ENCODE peak calls at places on chromosomes 1 and 21, in ten cellular contexts. One of them, this sample, is unnamed.

GRCh38 chr1:207841907-207842306 is 69.0 kb downstream of the CD34 start:
- DNase-seq in CD4-positive, alpha-beta T cell: no peak
- DNase-seq in body of pancreas: no peak
- DNase-seq in tibial nerve: no peak
- DNase-seq in fibroblast of lung: no peak
- DNase-seq in heart left ventricle: no peak
- DNase-seq in heart right ventricle: no peak
- DNase-seq in brain microvascular endothelial cell: no peak
- DNase-seq in tibial artery: no peak
- DNase-seq in upper lobe of right lung: no peak
- DNase-seq in this sample: no peak

GRCh38 chr21:27034796-27035195 is 67.9 kb upstream of the ADAMTS5 start:
- DNase-seq in tibial nerve: no peak
- DNase-seq in CD4-positive, alpha-beta T cell: no peak
- DNase-seq in tibial artery: no peak
- DNase-seq in heart right ventricle: no peak
- DNase-seq in fibroblast of lung: no peak
- DNase-seq in heart left ventricle: no peak
- DNase-seq in body of pancreas: no peak
- DNase-seq in brain microvascular endothelial cell: no peak
- DNase-seq in upper lobe of right lung: no peak
- DNase-seq in this sample: no peak

GRCh38 chr1:15154480-15155036 is 1.0 kb downstream of the TMEM51 start:
- DNase-seq in heart right ventricle: no peak
- DNase-seq in fibroblast of lung: no peak
- DNase-seq in CD4-positive, alpha-beta T cell: no peak
- DNase-seq in tibial artery: peak; percentile 66
- DNase-seq in body of pancreas: peak; percentile 61
- DNase-seq in upper lobe of right lung: peak; percentile 71
- DNase-seq in tibial nerve: no peak
- DNase-seq in brain microvascular endothelial cell: peak; percentile 22
- DNase-seq in heart left ventricle: peak; percentile 27
- DNase-seq in this sample: peak; percentile 54

GRCh38 chr1:225412301-225412700 is 15.5 kb downstream of the LBR start:
- DNase-seq in tibial artery: no peak
- DNase-seq in heart right ventricle: no peak
- DNase-seq in tibial nerve: no peak
- DNase-seq in upper lobe of right lung: no peak
- DNase-seq in heart left ventricle: no peak
- DNase-seq in brain microvascular endothelial cell: no peak
- DNase-seq in fibroblast of lung: no peak
- DNase-seq in CD4-positive, alpha-beta T cell: no peak
- DNase-seq in body of pancreas: no peak
- DNase-seq in this sample: no peak

GRCh38 chr21:41598561-41599511 is 90.9 kb upstream of the TMPRSS2 start:
- DNase-seq in CD4-positive, alpha-beta T cell: no peak
- DNase-seq in tibial artery: peak; percentile 55
- DNase-seq in tibial nerve: no peak
- DNase-seq in heart left ventricle: no peak
- DNase-seq in fibroblast of lung: no peak
- DNase-seq in body of pancreas: no peak
- DNase-seq in brain microvascular endothelial cell: no peak
- DNase-seq in heart right ventricle: no peak
- DNase-seq in upper lobe of right lung: peak; percentile 80
- DNase-seq in this sample: no peak

GRCh38 chr1:208101661-208102431 is 142.3 kb downstream of the PLXNA2 start:
- DNase-seq in fibroblast of lung: peak; percentile 64
- DNase-seq in heart left ventricle: peak; percentile 47
- DNase-seq in body of pancreas: no peak
- DNase-seq in upper lobe of right lung: no peak
- DNase-seq in tibial nerve: peak; percentile 33
- DNase-seq in brain microvascular endothelial cell: no peak
- DNase-seq in CD4-positive, alpha-beta T cell: no peak
- DNase-seq in tibial artery: no peak
- DNase-seq in heart right ventricle: no peak
- DNase-seq in this sample: no peak

GRCh38 chr21:44708213-44708865 is 3.0 kb downstream of the TSPEAR start:
- DNase-seq in heart left ventricle: no peak
- DNase-seq in fibroblast of lung: no peak
- DNase-seq in tibial artery: peak; percentile 28
- DNase-seq in heart right ventricle: no peak
- DNase-seq in upper lobe of right lung: no peak
- DNase-seq in CD4-positive, alpha-beta T cell: no peak
- DNase-seq in body of pancreas: no peak
- DNase-seq in brain microvascular endothelial cell: no peak
- DNase-seq in tibial nerve: no peak
- DNase-seq in this sample: no peak

GRCh38 chr1:203676455-203676854 is 49.8 kb downstream of the ATP2B4 start:
- DNase-seq in fibroblast of lung: no peak
- DNase-seq in heart right ventricle: no peak
- DNase-seq in heart left ventricle: no peak
- DNase-seq in upper lobe of right lung: no peak
- DNase-seq in body of pancreas: no peak
- DNase-seq in tibial artery: no peak
- DNase-seq in tibial nerve: no peak
- DNase-seq in brain microvascular endothelial cell: no peak
- DNase-seq in CD4-positive, alpha-beta T cell: no peak
- DNase-seq in this sample: no peak

GRCh38 chr1:150484861-150485260 is 2.4 kb upstream of the TARS2 start:
- DNase-seq in upper lobe of right lung: no peak
- DNase-seq in body of pancreas: no peak
- DNase-seq in brain microvascular endothelial cell: no peak
- DNase-seq in heart right ventricle: no peak
- DNase-seq in CD4-positive, alpha-beta T cell: no peak
- DNase-seq in tibial artery: no peak
- DNase-seq in fibroblast of lung: no peak
- DNase-seq in heart left ventricle: no peak
- DNase-seq in tibial nerve: no peak
- DNase-seq in this sample: no peak

GRCh38 chr1:231971397-231972233 is 345.0 kb downstream of the DISC1 start:
- DNase-seq in body of pancreas: no peak
- DNase-seq in CD4-positive, alpha-beta T cell: no peak
- DNase-seq in tibial artery: no peak
- DNase-seq in fibroblast of lung: peak; percentile 43
- DNase-seq in upper lobe of right lung: no peak
- DNase-seq in tibial nerve: no peak
- DNase-seq in heart left ventricle: peak; percentile 15
- DNase-seq in heart right ventricle: peak; percentile 13
- DNase-seq in brain microvascular endothelial cell: peak; percentile 85
- DNase-seq in this sample: peak; percentile 52

GRCh38 chr1:212858461-212859265 is 588 bp downstream of the FLVCR1 start:
- DNase-seq in tibial artery: no peak
- DNase-seq in fibroblast of lung: peak; percentile 34
- DNase-seq in heart left ventricle: peak; percentile 8
- DNase-seq in heart right ventricle: peak; percentile 6
- DNase-seq in body of pancreas: peak; percentile 20
- DNase-seq in tibial nerve: peak; percentile 17
- DNase-seq in brain microvascular endothelial cell: peak; percentile 28
- DNase-seq in CD4-positive, alpha-beta T cell: peak; percentile 3
- DNase-seq in upper lobe of right lung: peak; percentile 73
- DNase-seq in this sample: peak; percentile 40

GRCh38 chr21:43312751-43313169 is 114.2 kb downstream of the SIK1 start:
- DNase-seq in upper lobe of right lung: no peak
- DNase-seq in fibroblast of lung: no peak
- DNase-seq in body of pancreas: no peak
- DNase-seq in tibial artery: no peak
- DNase-seq in heart right ventricle: no peak
- DNase-seq in CD4-positive, alpha-beta T cell: no peak
- DNase-seq in brain microvascular endothelial cell: no peak
- DNase-seq in tibial nerve: no peak
- DNase-seq in heart left ventricle: no peak
- DNase-seq in this sample: no peak

DNA sequence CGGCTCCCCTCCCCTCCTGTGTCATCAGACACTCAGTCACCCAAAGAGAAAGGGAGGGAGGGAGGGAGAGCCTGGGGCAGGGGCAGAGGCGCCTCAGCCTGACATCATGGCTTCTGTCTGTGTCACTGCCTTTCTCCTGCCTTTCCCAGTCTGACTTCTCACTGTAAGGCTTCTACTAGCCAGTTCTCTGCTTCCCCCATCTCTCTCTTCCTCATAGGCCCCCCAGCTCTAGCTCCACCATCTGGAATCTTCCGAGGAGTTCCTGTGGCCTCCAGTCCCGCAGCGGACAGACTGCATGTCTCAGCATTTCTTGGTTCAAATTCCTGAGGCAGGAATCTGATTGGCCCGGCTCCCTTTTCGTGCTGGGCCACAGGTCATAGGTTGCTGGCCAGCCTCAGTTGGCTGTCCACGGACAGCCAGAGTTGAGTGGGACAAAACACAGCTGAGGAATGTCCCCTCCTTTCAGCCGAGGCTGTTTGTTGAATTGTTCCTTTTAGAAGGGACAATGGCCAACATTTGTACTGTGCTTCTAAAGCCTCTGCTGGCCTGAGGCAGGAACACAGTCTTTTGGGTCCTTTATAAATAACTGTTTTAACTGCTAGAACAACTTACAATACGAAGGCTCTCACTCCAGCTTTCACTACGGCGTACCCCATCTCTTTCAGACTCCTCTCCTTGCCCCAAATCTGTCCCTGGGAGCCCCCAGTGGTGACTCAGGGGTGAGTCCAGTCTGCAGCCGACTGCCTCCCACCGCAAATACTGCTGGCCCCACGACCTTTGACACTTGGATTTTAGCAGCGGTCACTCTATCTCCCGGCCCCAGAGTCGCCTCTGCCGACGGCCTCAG is 18.8 kb upstream of the KANK4 start:
- DNase-seq in heart left ventricle: no peak
- DNase-seq in brain microvascular endothelial cell: peak; percentile 10
- DNase-seq in tibial artery: no peak
- DNase-seq in heart right ventricle: peak; percentile 18
- DNase-seq in CD4-positive, alpha-beta T cell: no peak
- DNase-seq in upper lobe of right lung: no peak
- DNase-seq in fibroblast of lung: peak; percentile 27
- DNase-seq in tibial nerve: no peak
- DNase-seq in body of pancreas: no peak
- DNase-seq in this sample: no peak
- TF ChIP-seq CTCF in heart left ventricle: no peak
- TF ChIP-seq CTCF in brain microvascular endothelial cell: peak; percentile 52
- TF ChIP-seq CTCF in tibial artery: no peak
- TF ChIP-seq CTCF in heart right ventricle: no peak
- TF ChIP-seq CTCF in CD4-positive, alpha-beta T cell: no peak
- TF ChIP-seq CTCF in upper lobe of right lung: peak; percentile 20
- TF ChIP-seq CTCF in fibroblast of lung: peak; percentile 19
- TF ChIP-seq CTCF in tibial nerve: peak; percentile 53
- TF ChIP-seq CTCF in body of pancreas: peak; percentile 23
- TF ChIP-seq CTCF in this sample: no peak

DNA sequence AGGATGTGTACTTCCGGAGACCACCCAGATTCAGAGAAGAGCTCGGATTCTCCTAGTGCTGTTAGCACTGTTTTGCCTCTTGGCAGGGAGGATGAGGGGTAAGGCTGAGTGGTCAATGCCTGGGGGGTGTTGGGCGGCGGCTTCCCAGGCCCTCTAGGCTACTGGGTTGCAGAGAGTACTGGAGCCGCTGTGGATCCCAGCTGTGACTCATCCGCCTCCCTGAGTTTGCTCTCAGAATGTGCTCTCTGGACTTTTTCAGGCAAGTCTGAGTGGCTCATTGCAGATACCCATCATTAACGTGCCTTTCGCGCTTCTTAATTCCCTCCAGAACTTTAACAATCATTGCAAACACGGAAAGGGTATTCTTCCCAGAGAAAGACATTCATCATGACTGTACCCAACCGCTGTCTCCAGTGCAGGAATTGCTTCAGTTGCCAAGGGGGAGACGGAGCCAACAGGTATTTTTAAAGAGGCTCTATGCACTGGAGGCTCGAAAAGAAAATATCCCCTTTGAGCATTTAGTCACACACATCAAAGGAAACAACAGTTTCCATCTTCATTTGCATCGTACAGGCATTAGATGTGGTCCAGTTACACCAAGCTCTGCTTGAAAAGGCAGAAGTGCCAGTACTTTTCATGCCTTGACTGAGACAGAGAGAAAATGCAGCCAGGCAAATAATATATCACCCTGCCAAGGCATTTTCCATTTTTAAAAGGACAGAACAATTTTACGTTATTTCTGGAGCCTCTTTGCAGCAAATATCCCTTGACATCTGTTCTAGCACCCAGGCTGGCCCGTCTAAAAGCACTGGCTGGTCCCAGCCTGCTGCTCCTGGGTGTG is 14.3 kb upstream of the CAMTA1 start:
- DNase-seq in brain microvascular endothelial cell: peak; percentile 38
- DNase-seq in heart left ventricle: no peak
- DNase-seq in body of pancreas: no peak
- DNase-seq in fibroblast of lung: peak; percentile 21
- DNase-seq in CD4-positive, alpha-beta T cell: no peak
- DNase-seq in tibial nerve: no peak
- DNase-seq in tibial artery: no peak
- DNase-seq in upper lobe of right lung: no peak
- DNase-seq in heart right ventricle: no peak
- DNase-seq in this sample: no peak
- H3K27ac ChIP-seq in brain microvascular endothelial cell: no peak overlapping the region
- H3K27ac ChIP-seq in heart left ventricle: no peak overlapping the region
- H3K27ac ChIP-seq in body of pancreas: no peak overlapping the region
- H3K27ac ChIP-seq in fibroblast of lung: no peak overlapping the region
- H3K27ac ChIP-seq in CD4-positive, alpha-beta T cell: no peak overlapping the region
- H3K27ac ChIP-seq in tibial nerve: no peak overlapping the region
- H3K27ac ChIP-seq in tibial artery: no peak overlapping the region
- H3K27ac ChIP-seq in upper lobe of right lung: no peak overlapping the region
- H3K27ac ChIP-seq in heart right ventricle: no peak overlapping the region
- H3K27ac ChIP-seq in this sample: no peak overlapping the region

GRCh38 chr21:34520769-34521508 is 8.9 kb upstream of the KCNE1 start:
- DNase-seq in CD4-positive, alpha-beta T cell: no peak
- DNase-seq in tibial artery: no peak
- DNase-seq in tibial nerve: no peak
- DNase-seq in upper lobe of right lung: no peak
- DNase-seq in body of pancreas: no peak
- DNase-seq in brain microvascular endothelial cell: no peak
- DNase-seq in heart left ventricle: no peak
- DNase-seq in heart right ventricle: no peak
- DNase-seq in fibroblast of lung: no peak
- DNase-seq in this sample: no peak
- TF ChIP-seq CTCF in CD4-positive, alpha-beta T cell: no peak
- TF ChIP-seq CTCF in tibial artery: no peak
- TF ChIP-seq CTCF in tibial nerve: no peak
- TF ChIP-seq CTCF in upper lobe of right lung: no peak
- TF ChIP-seq CTCF in body of pancreas: no peak
- TF ChIP-seq CTCF in brain microvascular endothelial cell: no peak
- TF ChIP-seq CTCF in heart left ventricle: no peak
- TF ChIP-seq CTCF in heart right ventricle: no peak
- TF ChIP-seq CTCF in fibroblast of lung: no peak
- TF ChIP-seq CTCF in this sample: no peak

DNA sequence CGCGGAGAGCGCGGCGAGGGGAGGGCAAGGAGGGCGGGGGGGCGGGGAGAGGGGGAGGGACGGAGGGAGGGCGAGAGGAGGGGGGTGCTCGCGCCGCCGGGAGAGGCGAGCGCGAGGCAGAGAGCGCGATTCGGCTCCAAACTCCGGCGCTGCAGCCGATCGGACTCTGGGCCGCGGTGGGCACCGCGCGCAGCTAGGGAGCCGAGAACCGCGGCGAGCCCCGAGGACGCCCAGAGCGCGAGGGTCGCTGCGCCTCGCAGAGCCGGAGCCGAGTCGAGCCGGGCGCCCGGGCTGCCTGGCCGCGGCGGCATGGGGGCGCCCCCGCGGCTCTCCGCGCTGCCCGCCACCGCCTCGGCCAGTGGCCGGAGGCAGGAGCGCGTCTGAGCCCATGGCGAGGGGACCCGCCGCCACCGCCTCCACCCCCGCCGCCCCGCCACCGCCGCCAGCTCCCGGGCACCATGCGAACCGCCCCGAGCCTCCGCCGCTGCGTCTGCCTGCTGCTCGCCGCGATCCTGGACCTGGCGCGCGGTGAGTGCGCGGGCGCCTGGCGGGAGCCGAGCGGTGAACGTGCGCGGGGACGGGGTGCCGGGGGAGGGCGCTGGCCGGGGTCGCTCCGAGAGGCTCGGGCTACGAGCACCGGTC is at the start of gene IGSF21:
- DNase-seq in fibroblast of lung: no peak
- DNase-seq in heart right ventricle: no peak
- DNase-seq in CD4-positive, alpha-beta T cell: no peak
- DNase-seq in upper lobe of right lung: no peak
- DNase-seq in tibial artery: no peak
- DNase-seq in body of pancreas: no peak
- DNase-seq in brain microvascular endothelial cell: no peak
- DNase-seq in heart left ventricle: no peak
- DNase-seq in tibial nerve: no peak
- DNase-seq in this sample: no peak
- H3K27ac ChIP-seq in fibroblast of lung: no peak within 1 kb of the TSS
- H3K27ac ChIP-seq in heart right ventricle: no peak within 1 kb of the TSS
- H3K27ac ChIP-seq in CD4-positive, alpha-beta T cell: no peak within 1 kb of the TSS
- H3K27ac ChIP-seq in upper lobe of right lung: no peak within 1 kb of the TSS
- H3K27ac ChIP-seq in tibial artery: no peak within 1 kb of the TSS
- H3K27ac ChIP-seq in body of pancreas: no peak within 1 kb of the TSS
- H3K27ac ChIP-seq in brain microvascular endothelial cell: no peak within 1 kb of the TSS
- H3K27ac ChIP-seq in heart left ventricle: no peak within 1 kb of the TSS
- H3K27ac ChIP-seq in tibial nerve: no peak within 1 kb of the TSS
- H3K27ac ChIP-seq in this sample: no peak within 1 kb of the TSS

This sample was measured in foreskin keratinocyte.